ENCODE peak calls at places on chromosomes 7 and 10, in ten cellular contexts. One of them, this sample, is unnamed.

GRCh38 chr10:51718804-51719291 is 19.5 kb upstream of the CSTF2T start:
- DNase-seq in Panc1: no peak
- DNase-seq in NCI-H1930: no peak
- DNase-seq in GM10248: no peak
- DNase-seq in NCI-H1105 treated with DMSO at 0.1 percent for 48 hours: no peak
- DNase-seq in stomach: no peak
- DNase-seq in activated T-cell treated with anti-CD3 and anti-CD28 coated beads, Interleukin-2, amount 50 U/mL, for 4 hours: no peak
- DNase-seq in iris pigment epithelial cell: peak
- DNase-seq in Calu3: no peak
- DNase-seq in Caki2: peak
- DNase-seq in this sample: no peak

GRCh38 chr7:76187246-76187645 is 14.4 kb upstream of the SRRM3 start:
- DNase-seq in stomach: no peak
- DNase-seq in GM10248: no peak
- DNase-seq in iris pigment epithelial cell: no peak
- DNase-seq in activated T-cell treated with anti-CD3 and anti-CD28 coated beads, Interleukin-2, amount 50 U/mL, for 4 hours: no peak
- DNase-seq in NCI-H1930: no peak
- DNase-seq in Caki2: no peak
- DNase-seq in Calu3: no peak
- DNase-seq in NCI-H1105 treated with DMSO at 0.1 percent for 48 hours: no peak
- DNase-seq in Panc1: no peak
- DNase-seq in this sample: no peak

GRCh38 chr7:115216652-115217051 is 294.8 kb downstream of the MDFIC start:
- DNase-seq in GM10248: no peak
- DNase-seq in stomach: no peak
- DNase-seq in Panc1: no peak
- DNase-seq in NCI-H1930: no peak
- DNase-seq in Calu3: no peak
- DNase-seq in iris pigment epithelial cell: no peak
- DNase-seq in Caki2: no peak
- DNase-seq in activated T-cell treated with anti-CD3 and anti-CD28 coated beads, Interleukin-2, amount 50 U/mL, for 4 hours: no peak
- DNase-seq in NCI-H1105 treated with DMSO at 0.1 percent for 48 hours: no peak
- DNase-seq in this sample: no peak

GRCh38 chr10:93874309-93875031 is 19.3 kb upstream of the SLC35G1 start:
- DNase-seq in Caki2: no peak
- DNase-seq in Panc1: no peak
- DNase-seq in stomach: no peak
- DNase-seq in iris pigment epithelial cell: no peak
- DNase-seq in NCI-H1930: peak
- DNase-seq in NCI-H1105 treated with DMSO at 0.1 percent for 48 hours: peak
- DNase-seq in activated T-cell treated with anti-CD3 and anti-CD28 coated beads, Interleukin-2, amount 50 U/mL, for 4 hours: no peak
- DNase-seq in Calu3: no peak
- DNase-seq in GM10248: no peak
- DNase-seq in this sample: no peak

GRCh38 chr7:44157116-44158059 is 16.3 kb upstream of the MYL7 start:
- DNase-seq in GM10248: no peak
- DNase-seq in NCI-H1930: no peak
- DNase-seq in stomach: no peak
- DNase-seq in NCI-H1105 treated with DMSO at 0.1 percent for 48 hours: no peak
- DNase-seq in iris pigment epithelial cell: no peak
- DNase-seq in activated T-cell treated with anti-CD3 and anti-CD28 coated beads, Interleukin-2, amount 50 U/mL, for 4 hours: no peak
- DNase-seq in Panc1: no peak
- DNase-seq in Caki2: no peak
- DNase-seq in Calu3: no peak
- DNase-seq in this sample: no peak

GRCh38 chr10:3813986-3814831 is 29.2 kb upstream of the KLF6 start:
- DNase-seq in Calu3: no peak
- DNase-seq in activated T-cell treated with anti-CD3 and anti-CD28 coated beads, Interleukin-2, amount 50 U/mL, for 4 hours: no peak
- DNase-seq in Caki2: no peak
- DNase-seq in NCI-H1105 treated with DMSO at 0.1 percent for 48 hours: no peak
- DNase-seq in iris pigment epithelial cell: peak
- DNase-seq in Panc1: no peak
- DNase-seq in GM10248: no peak
- DNase-seq in NCI-H1930: no peak
- DNase-seq in stomach: no peak
- DNase-seq in this sample: peak

GRCh38 chr10:72069751-72070501 is 18.4 kb downstream of the SPOCK2 start:
- DNase-seq in GM10248: no peak
- DNase-seq in stomach: no peak
- DNase-seq in Calu3: peak
- DNase-seq in NCI-H1930: no peak
- DNase-seq in iris pigment epithelial cell: no peak
- DNase-seq in Caki2: no peak
- DNase-seq in activated T-cell treated with anti-CD3 and anti-CD28 coated beads, Interleukin-2, amount 50 U/mL, for 4 hours: no peak
- DNase-seq in Panc1: no peak
- DNase-seq in NCI-H1105 treated with DMSO at 0.1 percent for 48 hours: no peak
- DNase-seq in this sample: no peak

GRCh38 chr7:115015619-115016018 is 93.7 kb downstream of the MDFIC start:
- DNase-seq in stomach: no peak
- DNase-seq in iris pigment epithelial cell: peak
- DNase-seq in Calu3: no peak
- DNase-seq in GM10248: no peak
- DNase-seq in Panc1: no peak
- DNase-seq in NCI-H1105 treated with DMSO at 0.1 percent for 48 hours: no peak
- DNase-seq in NCI-H1930: no peak
- DNase-seq in Caki2: peak
- DNase-seq in activated T-cell treated with anti-CD3 and anti-CD28 coated beads, Interleukin-2, amount 50 U/mL, for 4 hours: no peak
- DNase-seq in this sample: no peak

GRCh38 chr10:65949543-65949942 is 976.3 kb upstream of the LRRTM3 start:
- DNase-seq in stomach: no peak
- DNase-seq in NCI-H1930: no peak
- DNase-seq in Caki2: no peak
- DNase-seq in iris pigment epithelial cell: no peak
- DNase-seq in activated T-cell treated with anti-CD3 and anti-CD28 coated beads, Interleukin-2, amount 50 U/mL, for 4 hours: no peak
- DNase-seq in NCI-H1105 treated with DMSO at 0.1 percent for 48 hours: peak
- DNase-seq in GM10248: no peak
- DNase-seq in Panc1: no peak
- DNase-seq in Calu3: no peak
- DNase-seq in this sample: no peak

GRCh38 chr10:122571892-122572291 is 11.3 kb downstream of the DMBT1 start:
- DNase-seq in stomach: no peak
- DNase-seq in Panc1: no peak
- DNase-seq in Calu3: no peak
- DNase-seq in NCI-H1930: no peak
- DNase-seq in Caki2: no peak
- DNase-seq in activated T-cell treated with anti-CD3 and anti-CD28 coated beads, Interleukin-2, amount 50 U/mL, for 4 hours: no peak
- DNase-seq in NCI-H1105 treated with DMSO at 0.1 percent for 48 hours: no peak
- DNase-seq in GM10248: no peak
- DNase-seq in iris pigment epithelial cell: no peak
- DNase-seq in this sample: no peak

GRCh38 chr10:21527634-21528451 is 2.4 kb upstream of the SKIDA1 start:
- DNase-seq in GM10248: no peak
- DNase-seq in iris pigment epithelial cell: no peak
- DNase-seq in Calu3: no peak
- DNase-seq in Panc1: no peak
- DNase-seq in NCI-H1930: no peak
- DNase-seq in Caki2: peak
- DNase-seq in NCI-H1105 treated with DMSO at 0.1 percent for 48 hours: peak
- DNase-seq in activated T-cell treated with anti-CD3 and anti-CD28 coated beads, Interleukin-2, amount 50 U/mL, for 4 hours: no peak
- DNase-seq in stomach: no peak
- DNase-seq in this sample: no peak

GRCh38 chr10:111247781-111248389 is 171.1 kb downstream of the ADRA2A start:
- DNase-seq in NCI-H1930: no peak
- DNase-seq in Calu3: no peak
- DNase-seq in GM10248: no peak
- DNase-seq in stomach: no peak
- DNase-seq in Caki2: no peak
- DNase-seq in NCI-H1105 treated with DMSO at 0.1 percent for 48 hours: no peak
- DNase-seq in iris pigment epithelial cell: no peak
- DNase-seq in activated T-cell treated with anti-CD3 and anti-CD28 coated beads, Interleukin-2, amount 50 U/mL, for 4 hours: no peak
- DNase-seq in Panc1: no peak
- DNase-seq in this sample: no peak

GRCh38 chr10:23001901-23002516 is 74.2 kb downstream of the ARMC3 start:
- DNase-seq in Caki2: no peak
- DNase-seq in GM10248: no peak
- DNase-seq in iris pigment epithelial cell: no peak
- DNase-seq in activated T-cell treated with anti-CD3 and anti-CD28 coated beads, Interleukin-2, amount 50 U/mL, for 4 hours: no peak
- DNase-seq in Calu3: no peak
- DNase-seq in NCI-H1105 treated with DMSO at 0.1 percent for 48 hours: no peak
- DNase-seq in stomach: no peak
- DNase-seq in NCI-H1930: no peak
- DNase-seq in Panc1: no peak
- DNase-seq in this sample: no peak

GRCh38 chr10:123945506-123945905 is 53.9 kb upstream of the CPXM2 start:
- DNase-seq in NCI-H1930: no peak
- DNase-seq in iris pigment epithelial cell: peak
- DNase-seq in activated T-cell treated with anti-CD3 and anti-CD28 coated beads, Interleukin-2, amount 50 U/mL, for 4 hours: no peak
- DNase-seq in stomach: no peak
- DNase-seq in Panc1: no peak
- DNase-seq in NCI-H1105 treated with DMSO at 0.1 percent for 48 hours: no peak
- DNase-seq in Caki2: peak
- DNase-seq in Calu3: peak
- DNase-seq in GM10248: no peak
- DNase-seq in this sample: peak

GRCh38 chr7:149256568-149256967 is 5.4 kb upstream of the ZNF783 start:
- DNase-seq in Caki2: no peak
- DNase-seq in GM10248: no peak
- DNase-seq in stomach: no peak
- DNase-seq in NCI-H1105 treated with DMSO at 0.1 percent for 48 hours: no peak
- DNase-seq in NCI-H1930: no peak
- DNase-seq in iris pigment epithelial cell: no peak
- DNase-seq in Calu3: no peak
- DNase-seq in Panc1: no peak
- DNase-seq in activated T-cell treated with anti-CD3 and anti-CD28 coated beads, Interleukin-2, amount 50 U/mL, for 4 hours: no peak
- DNase-seq in this sample: no peak

GRCh38 chr10:29917311-29917710 is 142.1 kb downstream of the JCAD start:
- DNase-seq in GM10248: no peak
- DNase-seq in stomach: peak
- DNase-seq in NCI-H1105 treated with DMSO at 0.1 percent for 48 hours: no peak
- DNase-seq in activated T-cell treated with anti-CD3 and anti-CD28 coated beads, Interleukin-2, amount 50 U/mL, for 4 hours: no peak
- DNase-seq in Calu3: no peak
- DNase-seq in iris pigment epithelial cell: no peak
- DNase-seq in Panc1: no peak
- DNase-seq in NCI-H1930: no peak
- DNase-seq in Caki2: no peak
- DNase-seq in this sample: no peak